ENCODE peak calls at places on chromosome 9, in nine cellular contexts. One of them, this sample, is unnamed.

GRCh38 chr9:98104445-98104881 is 14.6 kb downstream of the TRIM14 start:
- DNase-seq in endothelial cell of umbilical vein: no peak
- DNase-seq in spleen: no peak
- DNase-seq in prostate gland: no peak
- DNase-seq in upper lobe of left lung: no peak
- DNase-seq in K562: no peak
- DNase-seq in HCT116: no peak
- DNase-seq in breast epithelium: no peak
- DNase-seq in stomach: no peak
- DNase-seq in this sample: peak; percentile 53

GRCh38 chr9:102456562-102456961 is 538.6 kb upstream of the CYLC2 start:
- DNase-seq in endothelial cell of umbilical vein: no peak
- DNase-seq in spleen: no peak
- DNase-seq in upper lobe of left lung: no peak
- DNase-seq in breast epithelium: no peak
- DNase-seq in stomach: no peak
- DNase-seq in K562: no peak
- DNase-seq in prostate gland: no peak
- DNase-seq in HCT116: no peak
- DNase-seq in this sample: no peak

GRCh38 chr9:21836437-21837161 is 34.2 kb downstream of the MTAP start:
- DNase-seq in HCT116: peak; percentile 94
- DNase-seq in endothelial cell of umbilical vein: peak; percentile 98
- DNase-seq in upper lobe of left lung: no peak
- DNase-seq in stomach: no peak
- DNase-seq in spleen: no peak
- DNase-seq in prostate gland: no peak
- DNase-seq in K562: no peak
- DNase-seq in breast epithelium: no peak
- DNase-seq in this sample: no peak

GRCh38 chr9:122393284-122393983 is 22.6 kb downstream of the PTGS1 start:
- DNase-seq in HCT116: no peak
- DNase-seq in breast epithelium: no peak
- DNase-seq in prostate gland: no peak
- DNase-seq in upper lobe of left lung: no peak
- DNase-seq in K562: no peak
- DNase-seq in spleen: no peak
- DNase-seq in stomach: no peak
- DNase-seq in endothelial cell of umbilical vein: no peak
- DNase-seq in this sample: no peak

GRCh38 chr9:116549061-116549664 is 137.9 kb upstream of the TRIM32 start:
- DNase-seq in prostate gland: no peak
- DNase-seq in spleen: no peak
- DNase-seq in stomach: peak; percentile 51
- DNase-seq in breast epithelium: no peak
- DNase-seq in endothelial cell of umbilical vein: no peak
- DNase-seq in K562: no peak
- DNase-seq in upper lobe of left lung: peak; percentile 88
- DNase-seq in HCT116: peak; percentile 83
- DNase-seq in this sample: peak; percentile 89

GRCh38 chr9:123928471-123929176 is 1.3 kb downstream of the DENND1A start:
- DNase-seq in spleen: no peak
- DNase-seq in endothelial cell of umbilical vein: peak; percentile 17
- DNase-seq in HCT116: no peak
- DNase-seq in stomach: no peak
- DNase-seq in K562: peak; percentile 54
- DNase-seq in breast epithelium: no peak
- DNase-seq in prostate gland: no peak
- DNase-seq in upper lobe of left lung: no peak
- DNase-seq in this sample: no peak

GRCh38 chr9:74498616-74499095 is 1.5 kb downstream of the RORB start:
- DNase-seq in breast epithelium: no peak
- DNase-seq in stomach: no peak
- DNase-seq in prostate gland: no peak
- DNase-seq in K562: no peak
- DNase-seq in HCT116: no peak
- DNase-seq in endothelial cell of umbilical vein: no peak
- DNase-seq in spleen: no peak
- DNase-seq in upper lobe of left lung: no peak
- DNase-seq in this sample: no peak

GRCh38 chr9:76161546-76161945 is 232.7 kb downstream of the RFK start:
- DNase-seq in upper lobe of left lung: no peak
- DNase-seq in endothelial cell of umbilical vein: no peak
- DNase-seq in K562: no peak
- DNase-seq in stomach: no peak
- DNase-seq in breast epithelium: no peak
- DNase-seq in HCT116: no peak
- DNase-seq in spleen: no peak
- DNase-seq in prostate gland: no peak
- DNase-seq in this sample: no peak

GRCh38 chr9:108551030-108551964 is 304.5 kb downstream of the ACTL7B start:
- DNase-seq in HCT116: peak; percentile 62
- DNase-seq in breast epithelium: no peak
- DNase-seq in prostate gland: peak; percentile 10
- DNase-seq in K562: no peak
- DNase-seq in spleen: no peak
- DNase-seq in stomach: no peak
- DNase-seq in endothelial cell of umbilical vein: no peak
- DNase-seq in upper lobe of left lung: no peak
- DNase-seq in this sample: no peak

GRCh38 chr9:23683021-23683431 is 143.0 kb downstream of the ELAVL2 start:
- DNase-seq in stomach: no peak
- DNase-seq in HCT116: no peak
- DNase-seq in spleen: no peak
- DNase-seq in upper lobe of left lung: no peak
- DNase-seq in endothelial cell of umbilical vein: peak; percentile 68
- DNase-seq in K562: no peak
- DNase-seq in breast epithelium: no peak
- DNase-seq in prostate gland: no peak
- DNase-seq in this sample: no peak

GRCh38 chr9:120873512-120873911 is 3.5 kb downstream of the PHF19 start:
- DNase-seq in breast epithelium: no peak
- DNase-seq in spleen: peak; percentile 68
- DNase-seq in HCT116: peak; percentile 59
- DNase-seq in stomach: no peak
- DNase-seq in prostate gland: no peak
- DNase-seq in K562: no peak
- DNase-seq in upper lobe of left lung: peak; percentile 61
- DNase-seq in endothelial cell of umbilical vein: no peak
- DNase-seq in this sample: no peak

GRCh38 chr9:71985070-71985956 is 73.9 kb downstream of the C9orf85 start:
- DNase-seq in upper lobe of left lung: no peak
- DNase-seq in spleen: no peak
- DNase-seq in stomach: no peak
- DNase-seq in breast epithelium: no peak
- DNase-seq in K562: no peak
- DNase-seq in HCT116: no peak
- DNase-seq in endothelial cell of umbilical vein: no peak
- DNase-seq in prostate gland: no peak
- DNase-seq in this sample: no peak

GRCh38 chr9:38344566-38345324 is 47.8 kb upstream of the ALDH1B1 start:
- DNase-seq in upper lobe of left lung: no peak
- DNase-seq in stomach: no peak
- DNase-seq in endothelial cell of umbilical vein: no peak
- DNase-seq in breast epithelium: no peak
- DNase-seq in prostate gland: no peak
- DNase-seq in K562: no peak
- DNase-seq in HCT116: no peak
- DNase-seq in spleen: no peak
- DNase-seq in this sample: no peak

DNA sequence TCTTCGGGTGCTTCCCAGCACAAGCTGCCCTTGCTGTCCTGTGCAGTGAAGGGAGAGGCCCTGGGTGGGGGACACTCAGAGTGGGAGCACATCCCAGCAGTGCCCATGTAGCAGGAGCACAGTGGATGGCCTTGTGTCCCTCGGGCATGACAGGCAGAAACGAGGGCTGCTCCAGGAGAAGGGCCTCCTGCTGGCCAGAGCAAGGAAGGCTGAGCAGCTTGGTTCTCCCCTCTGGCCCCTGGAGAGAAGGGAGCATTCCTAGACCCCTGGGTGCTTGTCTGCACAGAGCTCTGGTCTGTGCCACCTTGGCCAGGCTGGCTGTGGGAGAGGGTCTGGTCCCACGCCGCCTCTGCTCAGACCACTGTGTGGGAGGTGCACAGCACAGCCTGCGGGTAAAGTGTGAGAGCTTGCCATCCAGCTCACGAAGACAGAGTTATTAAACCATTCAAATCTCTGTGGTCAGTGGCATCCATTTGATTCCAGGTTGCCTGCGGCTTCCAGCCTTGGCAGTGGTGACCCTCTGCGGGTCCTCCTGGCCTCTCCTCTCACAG is 18.3 kb downstream of the FBXW5 start:
- DNase-seq in spleen: no peak
- DNase-seq in breast epithelium: no peak
- DNase-seq in endothelial cell of umbilical vein: no peak
- DNase-seq in upper lobe of left lung: no peak
- DNase-seq in K562: no peak
- DNase-seq in prostate gland: no peak
- DNase-seq in HCT116: no peak
- DNase-seq in stomach: no peak
- DNase-seq in this sample: no peak
- H3K4me3 ChIP-seq in spleen: no peak overlapping the region
- H3K4me3 ChIP-seq in breast epithelium: no peak overlapping the region
- H3K4me3 ChIP-seq in endothelial cell of umbilical vein: no peak overlapping the region
- H3K4me3 ChIP-seq in upper lobe of left lung: no peak overlapping the region
- H3K4me3 ChIP-seq in K562: no peak overlapping the region
- H3K4me3 ChIP-seq in prostate gland: no peak overlapping the region
- H3K4me3 ChIP-seq in HCT116: no peak overlapping the region
- H3K4me3 ChIP-seq in stomach: no peak overlapping the region
- H3K4me3 ChIP-seq in this sample: no peak overlapping the region

DNA sequence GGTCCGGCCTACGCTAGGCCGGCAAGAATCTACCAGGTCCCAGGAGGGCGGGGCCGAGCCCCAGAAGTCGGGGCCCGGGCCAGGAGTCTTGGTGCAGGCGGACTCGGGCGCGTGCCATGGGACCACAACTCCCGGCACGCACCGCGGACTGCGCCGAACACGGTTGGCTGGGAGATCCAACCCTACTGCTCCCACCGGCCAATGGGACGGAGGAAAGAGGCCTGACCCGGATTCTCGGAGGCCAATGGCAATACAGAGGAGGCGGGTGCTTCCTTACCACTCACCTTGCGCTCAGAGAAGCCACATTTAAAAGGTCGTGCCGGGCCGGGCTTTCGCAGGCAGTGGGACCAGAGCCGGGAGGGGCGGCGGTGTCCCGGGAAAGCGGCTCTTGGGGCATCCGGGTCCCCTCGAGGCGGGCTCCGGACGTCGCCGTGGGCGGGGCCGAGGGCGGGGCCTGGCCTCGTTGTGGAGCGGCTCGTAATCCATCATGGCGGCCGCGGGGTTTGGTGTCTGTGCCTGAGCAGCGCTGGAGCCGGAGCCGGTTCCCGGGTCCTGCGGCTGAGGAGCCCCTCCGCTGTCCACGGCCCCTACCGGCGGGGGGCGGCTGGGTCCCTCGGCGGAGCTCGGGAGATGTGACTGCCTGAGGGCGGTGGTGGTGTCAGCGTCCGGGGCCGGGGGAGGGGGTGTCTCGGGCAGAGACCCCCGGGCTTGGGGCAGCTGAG is 19.1 kb downstream of the EXOSC2 start:
- DNase-seq in K562: peak; percentile 99
- DNase-seq in upper lobe of left lung: peak; percentile 100
- DNase-seq in endothelial cell of umbilical vein: peak; percentile 98
- DNase-seq in stomach: peak; percentile 99
- DNase-seq in HCT116: peak; percentile 96
- DNase-seq in breast epithelium: peak; percentile 98
- DNase-seq in spleen: peak; percentile 98
- DNase-seq in prostate gland: peak; percentile 99
- DNase-seq in this sample: peak; percentile 99
- TF ChIP-seq POLR2AphosphoS5 in K562: peak; percentile 58
- TF ChIP-seq POLR2AphosphoS5 in upper lobe of left lung: no peak
- TF ChIP-seq POLR2AphosphoS5 in endothelial cell of umbilical vein: peak; percentile 86
- TF ChIP-seq POLR2AphosphoS5 in stomach: peak; percentile 42
- TF ChIP-seq POLR2AphosphoS5 in HCT116: peak; percentile 73
- TF ChIP-seq POLR2AphosphoS5 in breast epithelium: peak; percentile 61
- TF ChIP-seq POLR2AphosphoS5 in spleen: peak; percentile 90
- TF ChIP-seq POLR2AphosphoS5 in prostate gland: peak; percentile 90
- TF ChIP-seq POLR2AphosphoS5 in this sample: no peak

GRCh38 chr9:136309101-136309801 is 5.4 kb upstream of the CCDC187 start:
- DNase-seq in HCT116: no peak
- DNase-seq in prostate gland: no peak
- DNase-seq in endothelial cell of umbilical vein: no peak
- DNase-seq in upper lobe of left lung: no peak
- DNase-seq in stomach: no peak
- DNase-seq in spleen: no peak
- DNase-seq in breast epithelium: no peak
- DNase-seq in K562: no peak
- DNase-seq in this sample: no peak

GRCh38 chr9:136311037-136311432 is 7.1 kb upstream of the CCDC187 start:
- DNase-seq in stomach: no peak
- DNase-seq in breast epithelium: no peak
- DNase-seq in spleen: no peak
- DNase-seq in endothelial cell of umbilical vein: no peak
- DNase-seq in HCT116: no peak
- DNase-seq in upper lobe of left lung: no peak
- DNase-seq in prostate gland: no peak
- DNase-seq in K562: no peak
- DNase-seq in this sample: no peak

GRCh38 chr9:136309806-136310220 is 5.9 kb upstream of the CCDC187 start:
- DNase-seq in stomach: no peak
- DNase-seq in endothelial cell of umbilical vein: no peak
- DNase-seq in K562: no peak
- DNase-seq in HCT116: no peak
- DNase-seq in prostate gland: no peak
- DNase-seq in breast epithelium: no peak
- DNase-seq in spleen: no peak
- DNase-seq in upper lobe of left lung: no peak
- DNase-seq in this sample: no peak

GRCh38 chr9:136311433-136312375 is 7.8 kb upstream of the CCDC187 start:
- DNase-seq in prostate gland: no peak
- DNase-seq in K562: peak; percentile 57
- DNase-seq in endothelial cell of umbilical vein: no peak
- DNase-seq in breast epithelium: no peak
- DNase-seq in stomach: peak; percentile 70
- DNase-seq in HCT116: peak; percentile 47
- DNase-seq in spleen: no peak
- DNase-seq in upper lobe of left lung: no peak
- DNase-seq in this sample: no peak

GRCh38 chr9:136310273-136311030 is 6.6 kb upstream of the CCDC187 start:
- DNase-seq in endothelial cell of umbilical vein: no peak
- DNase-seq in spleen: no peak
- DNase-seq in breast epithelium: no peak
- DNase-seq in upper lobe of left lung: no peak
- DNase-seq in HCT116: no peak
- DNase-seq in K562: no peak
- DNase-seq in prostate gland: no peak
- DNase-seq in stomach: no peak
- DNase-seq in this sample: no peak
- H3K4me1 ChIP-seq in endothelial cell of umbilical vein: no peaks in the 10 kb centered on the region
- H3K4me1 ChIP-seq in spleen: peaks cover 24% of the 10 kb centered on the region
- H3K4me1 ChIP-seq in breast epithelium: no peaks in the 10 kb centered on the region
- H3K4me1 ChIP-seq in upper lobe of left lung: no peaks in the 10 kb centered on the region
- H3K4me1 ChIP-seq in HCT116: peaks cover 13% of the 10 kb centered on the region
- H3K4me1 ChIP-seq in K562: peaks cover 5% of the 10 kb centered on the region
- H3K4me1 ChIP-seq in prostate gland: no peaks in the 10 kb centered on the region
- H3K4me1 ChIP-seq in stomach: peaks cover 16% of the 10 kb centered on the region
- H3K4me1 ChIP-seq in this sample: peaks cover 5% of the 10 kb centered on the region

DNA sequence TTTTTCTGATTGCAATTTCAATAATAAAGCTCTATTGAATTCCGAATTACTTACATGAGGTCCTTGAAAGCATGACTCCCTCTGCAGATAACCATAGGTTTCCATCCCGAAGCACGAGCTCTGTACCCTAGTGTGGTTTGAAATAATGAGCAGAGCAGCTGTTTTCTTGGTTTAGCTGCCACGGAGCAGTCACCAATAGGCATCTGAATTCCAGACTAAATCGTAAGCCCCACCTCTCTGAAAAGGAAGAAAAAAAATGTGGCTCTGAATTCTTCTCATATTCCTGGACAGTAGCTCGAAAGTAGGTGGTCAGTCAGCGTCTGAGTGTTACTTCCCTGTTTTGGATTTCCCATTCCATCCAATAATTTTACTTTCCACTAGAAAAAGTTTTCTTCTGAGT is 18.6 kb upstream of the GNE start:
- DNase-seq in HCT116: no peak
- DNase-seq in spleen: no peak
- DNase-seq in upper lobe of left lung: no peak
- DNase-seq in K562: peak; percentile 14
- DNase-seq in breast epithelium: no peak
- DNase-seq in prostate gland: no peak
- DNase-seq in endothelial cell of umbilical vein: peak; percentile 88
- DNase-seq in stomach: no peak
- DNase-seq in this sample: no peak
- H3K4me3 ChIP-seq in HCT116: no peak overlapping the region
- H3K4me3 ChIP-seq in spleen: no peak overlapping the region
- H3K4me3 ChIP-seq in upper lobe of left lung: no peak overlapping the region
- H3K4me3 ChIP-seq in K562: no peak overlapping the region
- H3K4me3 ChIP-seq in breast epithelium: no peak overlapping the region
- H3K4me3 ChIP-seq in prostate gland: peak overlapping the region; percentile 2
- H3K4me3 ChIP-seq in endothelial cell of umbilical vein: no peak overlapping the region
- H3K4me3 ChIP-seq in stomach: no peak overlapping the region
- H3K4me3 ChIP-seq in this sample: no peak overlapping the region

This sample was measured in suprapubic skin.